ENCODE peak calls at places on chromosomes 12 and 14, in ten cellular contexts. Z is cerebellum; S is NCI-H1417; Q is NCI-H446; T is activated CD4-positive, alpha-beta T cell treated with anti-CD3 and anti-CD28 coated beads, Interleukin-2, amount 10 ng/mL, durations not matched to agents 24 days and 14 days; G is dorsolateral prefrontal cortex; K is GM12865; V is foreskin fibroblast; F is CD8-positive, alpha-beta memory T cell; J is mesendoderm. U is an unnamed sample.

GRCh38 chr14:57709909-57710308 is 156.0 kb downstream of the SLC35F4 start:
- DNase-seq in Z (no peak), S (no peak), Q (no peak), T (no peak), G (no peak), K (no peak), V (no peak), F (no peak), J (no peak), U (no peak)

GRCh38 chr12:79884401-79885006 is 50.4 kb downstream of the PPP1R12A start:
- DNase-seq in Z (no peak), S (no peak), Q (no peak), T (no peak), G (no peak), K (no peak), V (no peak), F (no peak), J (no peak), U (no peak)

GRCh38 chr14:85527458-85527857 is 2.5 kb upstream of the FLRT2 start:
- DNase-seq in Z (no peak), S (no peak), Q (no peak), T (no peak), G (no peak), K (no peak), V (no peak), F (no peak), J (no peak), U (no peak)

GRCh38 chr14:36553650-36554260 is 28.7 kb downstream of the NKX2-8 start:
- DNase-seq in Z (peak), S (peak), Q (peak), T (peak), G (no peak), K (peak), V (peak), F (no peak), J (peak), U (no peak)

GRCh38 chr14:52755607-52756316 is 25.8 kb downstream of the STYX start:
- DNase-seq in Z (no peak), S (no peak), Q (no peak), T (no peak), G (no peak), K (no peak), V (no peak), F (no peak), J (no peak), U (no peak)

GRCh38 chr14:100384277-100384676 is 61.1 kb downstream of the SLC25A47 start:
- DNase-seq in Z (peak), S (no peak), Q (no peak), T (no peak), G (no peak), K (no peak), V (no peak), F (no peak), J (no peak), U (no peak)

GRCh38 chr14:94636744-94637412 is 24.7 kb downstream of the SERPINA3 start:
- DNase-seq in Z (no peak), S (no peak), Q (no peak), T (no peak), G (no peak), K (no peak), V (no peak), F (no peak), J (peak), U (no peak)

GRCh38 chr14:64232095-64232830 is 61.9 kb downstream of the ESR2 start:
- DNase-seq in Z (no peak), S (no peak), Q (no peak), T (peak), G (no peak), K (peak), V (peak), F (no peak), J (no peak), U (no peak)

GRCh38 chr12:24820872-24821271 is 128.0 kb downstream of the BCAT1 start:
- DNase-seq in Z (no peak), S (no peak), Q (no peak), T (no peak), G (no peak), K (no peak), V (no peak), F (no peak), J (no peak), U (no peak)

GRCh38 chr12:123026094-123026853 is 45.8 kb downstream of the ARL6IP4 start:
- DNase-seq in Z (no peak), S (no peak), Q (no peak), T (no peak), G (no peak), K (no peak), V (no peak), F (no peak), J (peak), U (no peak)

GRCh38 chr12:93090768-93091172 is 161.7 kb upstream of the EEA1 start:
- DNase-seq in Z (no peak), S (no peak), Q (no peak), T (no peak), G (no peak), K (no peak), V (peak), F (no peak), J (no peak), U (no peak)

GRCh38 chr12:1289371-1290155 is 298.5 kb downstream of the ERC1 start:
- DNase-seq in Z (no peak), S (no peak), Q (no peak), T (no peak), G (no peak), K (no peak), V (no peak), F (no peak), J (no peak), U (no peak)

GRCh38 chr14:44961151-44961729 is 507 bp downstream of the KLHL28 start:
- DNase-seq in Z (peak), S (peak), Q (peak), T (peak), G (peak), K (peak), V (peak), F (peak), J (peak), U (no peak)

GRCh38 chr12:100566887-100567637 is 6.4 kb upstream of the GAS2L3 start:
- DNase-seq in Z (no peak), S (no peak), Q (no peak), T (no peak), G (peak), K (peak), V (peak), F (no peak), J (no peak), U (no peak)

GRCh38 chr12:115752913-115753726 is 524.4 kb downstream of the MED13L start:
- DNase-seq in Z (peak), S (peak), Q (peak), T (peak), G (peak), K (peak), V (peak), F (no peak), J (peak), U (no peak)

GRCh38 chr14:99527427-99528076 is 46.3 kb downstream of the CCNK start:
- DNase-seq in Z (no peak), S (no peak), Q (no peak), T (no peak), G (no peak), K (no peak), V (no peak), F (no peak), J (no peak), U (no peak)

GRCh38 chr14:32711103-32711680 is 227.5 kb upstream of the NPAS3 start:
- DNase-seq in Z (no peak), S (peak), Q (no peak), T (peak), G (peak), K (peak), V (peak), F (no peak), J (peak), U (no peak)

GRCh38 chr12:65500121-65500846 is 221.8 kb downstream of the MSRB3 start:
- DNase-seq in Z (no peak), S (no peak), Q (no peak), T (no peak), G (no peak), K (no peak), V (no peak), F (no peak), J (no peak), U (no peak)

GRCh38 chr12:80178846-80179245 is 79.5 kb downstream of the OTOGL start:
- DNase-seq in Z (no peak), S (no peak), Q (no peak), T (no peak), G (no peak), K (peak), V (no peak), F (no peak), J (no peak), U (no peak)

GRCh38 chr12:100842156-100842555 is 47.6 kb downstream of the ANO4 start:
- DNase-seq in Z (no peak), S (no peak), Q (no peak), T (no peak), G (no peak), K (no peak), V (no peak), F (no peak), J (no peak), U (no peak)

GRCh38 chr14:22900088-22900799 is 17.2 kb downstream of the REM2 start:
- DNase-seq in Z (peak), S (peak), Q (peak), T (peak), G (no peak), K (peak), V (peak), F (peak), J (peak), U (no peak)

GRCh38 chr12:70830221-70831061 is 90.1 kb downstream of the PTPRR start:
- DNase-seq in Z (no peak), S (no peak), Q (no peak), T (no peak), G (no peak), K (no peak), V (no peak), F (no peak), J (no peak), U (no peak)

GRCh38 chr14:73239463-73240241 is 2.3 kb downstream of the PAPLN start:
- DNase-seq in Z (no peak), S (peak), Q (no peak), T (no peak), G (peak), K (no peak), V (peak), F (no peak), J (peak), U (peak)

GRCh38 chr14:72636094-72636493 is 257.8 kb downstream of the DPF3 start:
- DNase-seq in Z (no peak), S (no peak), Q (no peak), T (no peak), G (no peak), K (no peak), V (no peak), F (no peak), J (no peak), U (no peak)

GRCh38 chr14:47674148-47674545 is 1.3 kb downstream of the MDGA2 start:
- DNase-seq in Z (no peak), S (peak), Q (no peak), T (no peak), G (peak), K (no peak), V (no peak), F (no peak), J (peak), U (peak)

GRCh38 chr14:99936056-99936455 is 129.2 kb upstream of the EVL start:
- DNase-seq in Z (no peak), S (no peak), Q (no peak), T (no peak), G (no peak), K (no peak), V (no peak), F (no peak), J (no peak), U (no peak)

GRCh38 chr14:70885343-70886014 is 21.8 kb upstream of the PCNX1 start:
- DNase-seq in Z (no peak), S (no peak), Q (no peak), T (no peak), G (no peak), K (peak), V (no peak), F (no peak), J (no peak), U (no peak)

GRCh38 chr12:38904932-38905479 is 385 bp downstream of the CPNE8 start:
- DNase-seq in Z (peak), S (no peak), Q (no peak), T (peak), G (peak), K (peak), V (peak), F (peak), J (peak), U (peak)